ENCODE peak calls at places on chromosomes 16 and 17, in eight cellular contexts. O is tibial nerve; M is testis; I is CD4-positive, CD25-positive, alpha-beta regulatory T cell; U is mammary epithelial cell; S is H1; Y is heart right ventricle; R is CD4-positive, alpha-beta memory T cell. N is an unnamed sample.

GRCh38 chr16:57284206-57284951 is at the start of gene PLLP:
- DNase-seq in O (no peak), M (no peak), R (peak; percentile 37), Y (no peak), U (peak; percentile 57), I (peak; percentile 28), S (peak; percentile 87), N (peak; percentile 87)

GRCh38 chr17:82216301-82217119 is 3.9 kb upstream of the CCDC57 start:
- DNase-seq in Y (peak; percentile 61), R (peak; percentile 56), U (peak; percentile 93), I (peak; percentile 67), M (peak; percentile 69), S (no peak), O (no peak), N (peak; percentile 96)

GRCh38 chr17:39080416-39081179 is 70.8 kb downstream of the PLXDC1 start:
- DNase-seq in M (no peak), I (no peak), O (no peak), S (no peak), R (no peak), U (no peak), Y (no peak), N (no peak)

GRCh38 chr17:80948961-80949450 is 42.6 kb upstream of the CHMP6 start:
- DNase-seq in M (no peak), I (no peak), Y (no peak), R (no peak), S (no peak), O (no peak), U (no peak), N (peak; percentile 53)

GRCh38 chr17:73166731-73167581 is 2.1 kb downstream of the SSTR2 start:
- DNase-seq in Y (no peak), R (no peak), O (no peak), M (no peak), S (no peak), I (no peak), U (no peak), N (no peak)

GRCh38 chr16:1403036-1403435 is 11.5 kb downstream of the UNKL start:
- DNase-seq in U (no peak), S (no peak), M (no peak), Y (no peak), O (no peak), I (no peak), R (no peak), N (no peak)

GRCh38 chr17:32915108-32915700 is 12.7 kb upstream of the TMEM98 start:
- DNase-seq in I (no peak), S (no peak), U (no peak), O (no peak), R (no peak), Y (no peak), M (no peak), N (no peak)

GRCh38 chr16:54334208-54334607 is 47.6 kb upstream of the IRX3 start:
- DNase-seq in O (no peak), S (no peak), U (no peak), R (no peak), I (no peak), Y (no peak), M (no peak), N (no peak)

GRCh38 chr17:4947411-4948165 is 742 bp downstream of the PFN1 start:
- DNase-seq in S (peak; percentile 74), R (peak; percentile 63), Y (peak; percentile 53), O (peak; percentile 32), U (peak; percentile 50), I (peak; percentile 90), M (peak; percentile 56), N (peak; percentile 90)

GRCh38 chr16:695355-696089 is 5.3 kb upstream of the WDR24 start:
- DNase-seq in U (peak; percentile 69), O (no peak), M (no peak), S (peak; percentile 77), R (peak; percentile 81), Y (no peak), I (peak; percentile 77), N (peak; percentile 97)

GRCh38 chr16:82643936-82644630 is 17.3 kb downstream of the CDH13 start:
- DNase-seq in M (no peak), R (no peak), O (no peak), S (peak; percentile 50), I (no peak), U (no peak), Y (no peak), N (no peak)

GRCh38 chr17:11176549-11176948 is 64.5 kb upstream of the SHISA6 start:
- DNase-seq in R (no peak), U (no peak), I (no peak), S (no peak), O (no peak), Y (peak; percentile 17), M (no peak), N (no peak)

GRCh38 chr16:15907863-15908478 is 19.6 kb upstream of the CEP20 start:
- DNase-seq in I (peak; percentile 66), M (peak; percentile 88), Y (no peak), O (no peak), R (peak; percentile 6), S (peak; percentile 68), U (peak; percentile 48), N (no peak)

GRCh38 chr17:80281516-80281915 is 20.9 kb downstream of the RNF213 start:
- DNase-seq in M (no peak), U (no peak), R (no peak), Y (no peak), I (no peak), S (no peak), O (no peak), N (peak; percentile 10)

GRCh38 chr17:34067009-34067408 is 188.1 kb upstream of the CCL2 start:
- DNase-seq in U (no peak), M (no peak), S (no peak), Y (no peak), I (no peak), R (no peak), O (no peak), N (no peak)

GRCh38 chr16:559411-560207 is 585 bp upstream of the PRR35 start:
- DNase-seq in I (no peak), U (no peak), R (no peak), Y (no peak), M (no peak), O (no peak), S (no peak), N (no peak)

GRCh38 chr16:47578573-47578972 is 117.4 kb downstream of the PHKB start:
- DNase-seq in R (no peak), M (no peak), O (no peak), U (peak; percentile 74), S (no peak), I (no peak), Y (no peak), N (no peak)

GRCh38 chr17:31387438-31387837 is 4.0 kb upstream of the RAB11FIP4 start:
- DNase-seq in O (no peak), S (peak; percentile 35), U (no peak), Y (no peak), I (no peak), R (no peak), M (no peak), N (no peak)

DNA sequence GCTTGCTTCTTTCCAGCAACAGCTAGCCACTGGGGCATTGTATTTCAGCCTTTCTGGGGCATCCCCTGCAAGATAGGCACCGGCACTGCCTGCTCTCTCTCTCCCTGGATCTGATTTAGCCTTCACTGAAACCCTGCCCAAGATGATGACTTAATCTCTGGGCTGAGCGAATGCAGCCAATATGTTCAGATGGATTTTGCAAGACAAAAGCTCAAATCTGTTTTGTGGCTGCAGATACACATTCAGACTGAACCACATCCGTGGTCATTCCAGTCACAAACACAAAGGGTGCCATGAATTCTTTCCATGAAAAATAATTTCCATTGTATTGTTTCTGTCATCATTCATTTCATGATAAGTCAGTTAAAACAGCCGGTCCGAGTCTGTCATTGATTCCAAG is 24.2 kb downstream of the SOST start:
- DNase-seq in R (no peak), M (no peak), Y (no peak), I (no peak), O (no peak), S (no peak), U (peak; percentile 69), N (peak; percentile 10)
- H3K4me1 ChIP-seq in R (no peaks in the 10 kb centered on the region), M (no peaks in the 10 kb centered on the region), Y (no peaks in the 10 kb centered on the region), I (no peaks in the 10 kb centered on the region), O (no peaks in the 10 kb centered on the region), S (peaks cover 8% of the 10 kb centered on the region), U (peaks cover 17% of the 10 kb centered on the region), N (no peaks in the 10 kb centered on the region)

DNA sequence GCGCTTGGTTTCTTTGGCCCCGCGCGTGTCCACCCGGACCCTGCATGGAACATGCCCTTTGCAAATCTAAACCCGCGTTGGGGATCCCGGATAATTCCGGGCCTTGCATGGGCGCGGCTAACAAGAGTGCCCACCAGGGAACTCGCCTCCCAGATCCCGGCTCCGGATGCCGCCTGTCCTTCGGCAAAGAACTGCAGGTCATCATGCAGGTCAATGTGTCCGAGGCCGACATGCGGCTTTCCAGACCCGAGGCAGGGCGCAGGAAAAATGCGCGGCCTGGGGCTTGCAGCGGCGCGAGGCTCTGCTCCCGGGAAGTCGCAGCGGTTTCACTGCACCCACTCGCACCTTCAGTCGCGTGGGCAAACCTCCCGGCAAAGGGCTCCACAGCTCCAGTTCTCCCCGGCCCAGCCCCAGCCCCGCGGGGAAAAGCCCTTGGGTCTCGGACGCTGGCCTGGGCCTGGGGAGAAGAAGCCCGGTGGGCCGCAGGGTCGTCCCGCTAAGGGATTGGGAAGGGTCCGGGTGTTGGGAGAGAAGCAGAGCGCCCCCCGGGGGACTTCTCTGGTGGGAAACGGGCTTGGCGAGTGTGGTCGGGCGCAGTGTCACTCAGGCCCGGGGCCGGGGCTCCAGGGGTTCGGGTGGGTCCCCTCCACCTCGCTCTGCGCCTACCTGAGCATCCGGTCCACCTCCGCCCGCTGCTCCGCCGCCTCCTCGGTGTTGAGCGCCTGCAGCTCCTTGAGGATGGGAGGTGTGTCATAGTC is 805 bp downstream of the HNF1B start:
- DNase-seq in O (no peak), U (no peak), M (no peak), R (no peak), Y (no peak), S (peak; percentile 66), I (peak; percentile 16), N (peak; percentile 76)
- H3K4me3 ChIP-seq in O (peak overlapping the region; percentile 41), U (no peak overlapping the region), M (peak overlapping the region; percentile 40), R (no peak overlapping the region), Y (peak overlapping the region; percentile 52), S (peak overlapping the region; percentile 43), I (no peak overlapping the region), N (peak overlapping the region; percentile 84)

DNA sequence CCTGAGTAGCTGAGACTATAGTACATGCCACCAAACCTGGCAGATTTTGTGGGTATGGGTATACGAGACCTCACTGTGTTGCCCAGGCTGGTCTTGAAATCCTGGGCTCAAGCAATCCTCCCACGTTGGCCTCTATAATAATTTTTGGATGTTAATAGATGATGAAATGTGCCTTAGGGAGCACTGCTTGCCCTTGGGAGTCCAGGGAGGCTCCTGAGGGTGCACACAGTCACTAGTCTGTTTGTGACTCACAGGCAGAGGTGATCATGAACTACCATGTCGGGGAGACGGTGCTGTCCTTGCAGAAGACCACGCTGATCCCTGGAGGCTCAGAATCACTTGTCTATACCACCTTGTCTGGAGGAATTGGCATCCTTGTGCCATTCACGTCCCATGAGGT is 46.1 kb downstream of the SF3B3 start:
- DNase-seq in I (no peak), M (no peak), U (no peak), Y (no peak), O (no peak), R (no peak), S (no peak), N (no peak)
- H3K27ac ChIP-seq in I (no peak overlapping the region), M (no peak overlapping the region), U (no peak overlapping the region), Y (no peak overlapping the region), O (no peak overlapping the region), R (no peak overlapping the region), S (no peak overlapping the region), N (no peak overlapping the region)

DNA sequence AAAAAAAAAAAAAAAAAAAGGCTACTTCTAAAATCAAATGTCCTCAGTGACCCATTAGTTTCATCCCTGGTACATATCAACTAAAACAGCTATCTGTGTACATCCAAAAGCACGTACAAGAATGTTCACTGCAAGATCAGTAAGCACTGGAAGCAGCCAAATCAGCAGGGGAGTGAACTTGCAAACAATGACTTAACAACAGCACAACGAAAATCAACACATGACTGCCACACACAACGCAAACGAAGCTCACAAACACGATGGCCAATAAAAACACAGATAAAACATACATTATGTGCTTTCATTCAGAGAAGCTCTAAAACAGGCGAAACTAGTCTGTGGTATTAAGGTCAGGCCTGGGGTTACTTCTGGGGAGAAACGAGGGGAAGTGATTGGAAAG is 60.6 kb downstream of the XPO6 start:
- DNase-seq in Y (no peak), U (no peak), I (no peak), S (no peak), R (no peak), M (no peak), O (no peak), N (no peak)
- H3K4me1 ChIP-seq in Y (no peaks in the 10 kb centered on the region), U (no peaks in the 10 kb centered on the region), I (peaks cover 31% of the 10 kb centered on the region), S (no peaks in the 10 kb centered on the region), R (peaks cover 48% of the 10 kb centered on the region), M (no peaks in the 10 kb centered on the region), O (no peaks in the 10 kb centered on the region), N (no peaks in the 10 kb centered on the region)

N was measured in kidney.